ENCODE peak calls at places on chromosome 10, in eight cellular contexts. V is tibial artery, P is ELR, T is fibroblast of pulmonary artery, H is neural crest cell, Y is left cardiac atrium, L is T-helper 9 cell, C is PC-9. D is an unnamed sample.

GRCh38 chr10:75358121-75358520 is 43.4 kb downstream of the ZNF503 start:
- DNase-seq in V (no peak), P (no peak), T (no peak), H (no peak), Y (no peak), L (no peak), C (no peak), D (no peak)

GRCh38 chr10:63213489-63213888 is 80.4 kb downstream of the NRBF2 start:
- DNase-seq in V (no peak), P (no peak), T (no peak), H (no peak), Y (no peak), L (no peak), C (no peak), D (no peak)

GRCh38 chr10:45000764-45001381 is at the start of gene ZNF22:
- DNase-seq in V (peak; percentile 83), P (peak; percentile 80), T (peak; percentile 63), H (peak; percentile 74), Y (peak; percentile 77), L (peak; percentile 36), C (peak; percentile 67), D (peak; percentile 84)

GRCh38 chr10:11875499-11876281 is 52.5 kb downstream of the PROSER2 start:
- DNase-seq in V (peak; percentile 83), P (peak; percentile 97), T (peak; percentile 88), H (no peak), Y (peak; percentile 91), L (no peak), C (peak; percentile 97), D (peak; percentile 91)

GRCh38 chr10:22460101-22460500 is 114.8 kb downstream of the SPAG6 start:
- DNase-seq in V (no peak), P (no peak), T (no peak), H (no peak), Y (no peak), L (no peak), C (no peak), D (no peak)

GRCh38 chr10:50614444-50615137 is 9.2 kb downstream of the SGMS1 start:
- DNase-seq in V (no peak), P (peak; percentile 34), T (no peak), H (no peak), Y (no peak), L (no peak), C (peak; percentile 58), D (no peak)

GRCh38 chr10:125878957-125879835 is 1.9 kb downstream of the DHX32 start:
- DNase-seq in V (no peak), P (peak; percentile 95), T (peak; percentile 84), H (no peak), Y (no peak), L (no peak), C (peak; percentile 53), D (no peak)

GRCh38 chr10:86955501-86956194 is 1.8 kb downstream of the MMRN2 start:
- DNase-seq in V (peak; percentile 72), P (no peak), T (no peak), H (no peak), Y (peak; percentile 66), L (no peak), C (no peak), D (peak; percentile 60)

GRCh38 chr10:127293640-127294039 is 97.2 kb upstream of the INSYN2A start:
- DNase-seq in V (no peak), P (no peak), T (no peak), H (no peak), Y (no peak), L (peak; percentile 8), C (no peak), D (no peak)

GRCh38 chr10:130775311-130775710 is 536.2 kb downstream of the TCERG1L start:
- DNase-seq in V (peak; percentile 17), P (no peak), T (no peak), H (no peak), Y (no peak), L (no peak), C (no peak), D (no peak)

D was measured in psoas muscle.